ENCODE peak calls at places on chromosomes 11 and 22, in eight cellular contexts. One of them, this sample, is unnamed.

GRCh38 chr11:17694711-17695110 is 24.7 kb upstream of the MYOD1 start:
- DNase-seq in memory B cell: no peak
- DNase-seq in T-helper 9 cell: no peak
- DNase-seq in amniotic stem cell: no peak
- DNase-seq in progenitor cell of endocrine pancreas: no peak
- DNase-seq in uterus: no peak
- DNase-seq in hepatic stellate cell: no peak
- DNase-seq in NCI-H1694: no peak
- DNase-seq in this sample: no peak

GRCh38 chr11:102824541-102824940 is 18.9 kb downstream of the MMP3 start:
- DNase-seq in memory B cell: no peak
- DNase-seq in NCI-H1694: no peak
- DNase-seq in amniotic stem cell: no peak
- DNase-seq in T-helper 9 cell: no peak
- DNase-seq in uterus: no peak
- DNase-seq in hepatic stellate cell: no peak
- DNase-seq in progenitor cell of endocrine pancreas: no peak
- DNase-seq in this sample: no peak

GRCh38 chr22:35462558-35463230 is 62.8 kb downstream of the MCM5 start:
- DNase-seq in uterus: peak
- DNase-seq in amniotic stem cell: no peak
- DNase-seq in progenitor cell of endocrine pancreas: no peak
- DNase-seq in NCI-H1694: no peak
- DNase-seq in hepatic stellate cell: no peak
- DNase-seq in memory B cell: no peak
- DNase-seq in T-helper 9 cell: no peak
- DNase-seq in this sample: no peak

GRCh38 chr11:102467080-102467708 is 14.6 kb upstream of the TMEM123 start:
- DNase-seq in T-helper 9 cell: no peak
- DNase-seq in progenitor cell of endocrine pancreas: no peak
- DNase-seq in NCI-H1694: no peak
- DNase-seq in hepatic stellate cell: no peak
- DNase-seq in uterus: no peak
- DNase-seq in amniotic stem cell: no peak
- DNase-seq in memory B cell: no peak
- DNase-seq in this sample: no peak

GRCh38 chr11:75198278-75198948 is 42.2 kb upstream of the TPBGL start:
- DNase-seq in uterus: no peak
- DNase-seq in hepatic stellate cell: no peak
- DNase-seq in progenitor cell of endocrine pancreas: no peak
- DNase-seq in amniotic stem cell: no peak
- DNase-seq in T-helper 9 cell: no peak
- DNase-seq in memory B cell: no peak
- DNase-seq in NCI-H1694: no peak
- DNase-seq in this sample: no peak

GRCh38 chr11:69921429-69922014 is 102.3 kb upstream of the FGF3 start:
- DNase-seq in uterus: no peak
- DNase-seq in amniotic stem cell: no peak
- DNase-seq in NCI-H1694: no peak
- DNase-seq in T-helper 9 cell: no peak
- DNase-seq in memory B cell: no peak
- DNase-seq in progenitor cell of endocrine pancreas: no peak
- DNase-seq in hepatic stellate cell: no peak
- DNase-seq in this sample: no peak

GRCh38 chr11:66619080-66619554 is 2.7 kb downstream of the RBM14 start:
- DNase-seq in uterus: no peak
- DNase-seq in NCI-H1694: no peak
- DNase-seq in progenitor cell of endocrine pancreas: no peak
- DNase-seq in hepatic stellate cell: peak
- DNase-seq in amniotic stem cell: no peak
- DNase-seq in T-helper 9 cell: no peak
- DNase-seq in memory B cell: peak
- DNase-seq in this sample: no peak

GRCh38 chr11:122755941-122756340 is 82.4 kb upstream of the CRTAM start:
- DNase-seq in hepatic stellate cell: no peak
- DNase-seq in uterus: no peak
- DNase-seq in T-helper 9 cell: no peak
- DNase-seq in amniotic stem cell: no peak
- DNase-seq in NCI-H1694: no peak
- DNase-seq in progenitor cell of endocrine pancreas: no peak
- DNase-seq in memory B cell: no peak
- DNase-seq in this sample: no peak

GRCh38 chr11:15258433-15259350 is 144.0 kb downstream of the INSC start:
- DNase-seq in progenitor cell of endocrine pancreas: no peak
- DNase-seq in uterus: no peak
- DNase-seq in hepatic stellate cell: no peak
- DNase-seq in NCI-H1694: no peak
- DNase-seq in T-helper 9 cell: no peak
- DNase-seq in amniotic stem cell: no peak
- DNase-seq in memory B cell: no peak
- DNase-seq in this sample: peak

GRCh38 chr22:20021196-20022181 is 579 bp downstream of the TANGO2 start:
- DNase-seq in T-helper 9 cell: no peak
- DNase-seq in amniotic stem cell: no peak
- DNase-seq in hepatic stellate cell: peak
- DNase-seq in NCI-H1694: no peak
- DNase-seq in uterus: no peak
- DNase-seq in memory B cell: no peak
- DNase-seq in progenitor cell of endocrine pancreas: no peak
- DNase-seq in this sample: no peak

GRCh38 chr11:122895591-122895990 is 13.0 kb downstream of the JHY start:
- DNase-seq in memory B cell: no peak
- DNase-seq in uterus: no peak
- DNase-seq in T-helper 9 cell: no peak
- DNase-seq in hepatic stellate cell: no peak
- DNase-seq in progenitor cell of endocrine pancreas: no peak
- DNase-seq in NCI-H1694: no peak
- DNase-seq in amniotic stem cell: no peak
- DNase-seq in this sample: no peak

GRCh38 chr11:105368711-105369110 is 229.1 kb upstream of the CARD18 start:
- DNase-seq in progenitor cell of endocrine pancreas: no peak
- DNase-seq in hepatic stellate cell: no peak
- DNase-seq in T-helper 9 cell: no peak
- DNase-seq in memory B cell: no peak
- DNase-seq in amniotic stem cell: no peak
- DNase-seq in uterus: no peak
- DNase-seq in NCI-H1694: no peak
- DNase-seq in this sample: no peak

GRCh38 chr11:94623120-94623735 is 56.1 kb downstream of the PIWIL4 start:
- DNase-seq in progenitor cell of endocrine pancreas: peak
- DNase-seq in T-helper 9 cell: peak
- DNase-seq in amniotic stem cell: peak
- DNase-seq in hepatic stellate cell: peak
- DNase-seq in NCI-H1694: peak
- DNase-seq in memory B cell: peak
- DNase-seq in uterus: peak
- DNase-seq in this sample: peak